ENCODE peak calls at places on chromosome 3, in eight cellular contexts. K is HCT116, Q is K562, F is endothelial cell of umbilical vein, J is GM23338, W is HepG2, S is GM12878, R is H1. Z is an unnamed sample.

GRCh38 chr3:71099997-71100719 is 483.4 kb downstream of the FOXP1 start:
- DNase-seq in F (no peak), S (no peak), Q (no peak), R (no peak), K (no peak), W (no peak), J (no peak), Z (no peak)

GRCh38 chr3:64533565-64534317 is 154.1 kb downstream of the ADAMTS9 start:
- DNase-seq in R (peak; percentile 90), F (peak; percentile 86), J (peak; percentile 96), K (peak; percentile 80), Q (peak; percentile 63), S (peak; percentile 7), W (peak; percentile 64), Z (peak; percentile 35)

GRCh38 chr3:172129868-172130751 is 90.7 kb downstream of the FNDC3B start:
- DNase-seq in F (peak; percentile 94), Q (peak; percentile 81), J (no peak), W (peak; percentile 95), K (peak; percentile 91), S (no peak), R (no peak), Z (no peak)

GRCh38 chr3:55189359-55189801 is 261.5 kb upstream of the LRTM1 start:
- DNase-seq in R (no peak), F (no peak), K (no peak), J (peak; percentile 48), Q (no peak), S (no peak), W (no peak), Z (no peak)

GRCh38 chr3:122497425-122497824 is 17.3 kb downstream of the KPNA1 start:
- DNase-seq in K (peak; percentile 45), J (no peak), F (no peak), S (peak; percentile 72), W (no peak), Q (no peak), R (no peak), Z (no peak)

GRCh38 chr3:111283165-111283564 is 211.5 kb downstream of the NECTIN3 start:
- DNase-seq in W (no peak), K (no peak), Q (no peak), F (no peak), J (no peak), S (no peak), R (no peak), Z (no peak)

GRCh38 chr3:15633159-15633558 is 31.6 kb downstream of the BTD start:
- DNase-seq in J (peak; percentile 37), K (no peak), F (no peak), Q (no peak), W (no peak), R (no peak), S (no peak), Z (no peak)

GRCh38 chr3:29348311-29348710 is 67.4 kb downstream of the RBMS3 start:
- DNase-seq in W (no peak), F (no peak), J (no peak), R (no peak), S (no peak), Q (no peak), K (no peak), Z (no peak)

GRCh38 chr3:4938583-4938982 is 40.7 kb upstream of the BHLHE40 start:
- DNase-seq in K (no peak), F (no peak), R (no peak), Q (no peak), W (no peak), J (no peak), S (no peak), Z (no peak)

GRCh38 chr3:46812237-46812791 is 50.9 kb downstream of the MYL3 start:
- DNase-seq in K (no peak), S (no peak), J (peak; percentile 88), W (no peak), Q (peak; percentile 97), F (peak; percentile 57), R (peak; percentile 92), Z (no peak)

GRCh38 chr3:181610083-181610972 is 101.4 kb upstream of the SOX2 start:
- DNase-seq in R (no peak), Q (no peak), J (peak; percentile 76), S (no peak), K (no peak), F (peak; percentile 60), W (no peak), Z (no peak)

GRCh38 chr3:19103510-19103909 is 44.8 kb upstream of the KCNH8 start:
- DNase-seq in Q (no peak), R (no peak), J (no peak), F (no peak), K (no peak), W (no peak), S (no peak), Z (no peak)
- H3K4me3 ChIP-seq in Q (no peak overlapping the region), R (no peak overlapping the region), J (peak overlapping the region; percentile 55), F (no peak overlapping the region), K (no peak overlapping the region), W (no peak overlapping the region), S (peak overlapping the region; percentile 1), Z (no peak overlapping the region)

DNA sequence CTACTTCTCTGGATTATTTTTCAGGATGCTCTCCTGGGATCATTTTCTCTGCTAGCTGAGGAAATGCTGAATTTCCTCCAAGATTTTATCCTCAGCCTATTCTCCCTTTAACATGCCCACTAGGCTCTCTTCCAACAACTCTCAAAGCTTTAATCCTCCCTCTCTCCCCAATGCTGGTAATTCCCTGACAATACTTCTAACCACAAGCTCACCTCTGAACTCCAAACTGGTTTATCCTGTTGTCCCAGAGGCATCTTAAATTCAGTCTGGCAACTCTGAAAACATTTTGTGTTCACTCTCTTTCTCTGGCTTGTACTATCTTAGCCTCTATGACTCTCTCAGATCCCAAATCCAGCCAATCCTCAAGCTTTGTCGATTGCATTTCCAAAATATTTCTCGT is 490.3 kb downstream of the MECOM start:
- DNase-seq in F (no peak), S (no peak), J (peak; percentile 18), Q (no peak), R (no peak), W (no peak), K (peak; percentile 22), Z (no peak)
- TF ChIP-seq EZH2 in F (no peak), S (no peak), J (no peak), Q (no peak), R (no peak), W (no peak), K (no peak), Z (no peak)

GRCh38 chr3:101217458-101217849 is 102.9 kb downstream of the IMPG2 start:
- DNase-seq in S (no peak), J (no peak), Q (no peak), K (no peak), R (no peak), W (no peak), F (no peak), Z (no peak)

GRCh38 chr3:101219842-101220560 is 100.4 kb downstream of the IMPG2 start:
- DNase-seq in F (no peak), W (no peak), R (no peak), K (no peak), S (no peak), J (no peak), Q (no peak), Z (no peak)

GRCh38 chr3:101212740-101213139 is 107.6 kb downstream of the IMPG2 start:
- DNase-seq in R (no peak), J (no peak), F (no peak), W (no peak), Q (no peak), S (no peak), K (no peak), Z (no peak)

DNA sequence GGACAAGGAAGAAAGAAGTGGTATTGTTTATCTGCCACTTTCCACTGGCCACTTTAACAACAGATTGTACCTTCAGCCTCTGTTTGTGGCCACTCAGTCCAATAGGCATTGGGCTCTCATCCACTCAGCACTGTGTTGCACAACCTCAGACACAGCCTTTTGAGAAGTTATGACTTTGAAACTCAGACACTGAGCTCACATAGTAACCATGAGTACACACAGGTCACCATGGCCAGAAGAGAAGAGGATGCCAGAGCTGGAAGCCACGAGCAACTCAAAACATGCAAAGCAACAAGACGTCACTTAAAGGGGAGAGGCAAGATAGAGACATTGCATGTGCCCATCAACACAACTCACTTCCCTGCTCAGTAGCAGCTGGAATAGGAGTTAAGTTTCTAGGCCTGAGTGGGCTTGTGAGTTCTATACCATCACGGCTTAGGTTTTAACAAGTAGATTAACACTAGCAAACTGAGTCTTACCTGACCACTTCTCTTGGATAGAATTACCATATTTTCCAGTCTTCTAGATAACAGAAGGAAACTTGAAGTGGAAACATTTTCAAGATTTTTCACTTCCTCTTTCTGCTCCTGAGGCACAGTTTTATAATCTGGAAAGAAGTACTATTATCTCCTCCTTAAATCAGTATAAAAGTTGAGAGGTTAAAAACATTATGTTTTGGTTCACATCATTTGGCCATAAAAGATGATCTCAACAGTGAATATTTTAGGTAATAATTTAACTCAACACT is 103.5 kb downstream of the IMPG2 start:
- DNase-seq in K (no peak), R (no peak), Q (no peak), J (no peak), W (no peak), F (no peak), S (no peak), Z (no peak)
- TF ChIP-seq POLR2AphosphoS5 in K (no peak), R (no peak), Q (no peak), J (no peak), W (no peak), F (no peak), S (no peak), Z (no peak)

DNA sequence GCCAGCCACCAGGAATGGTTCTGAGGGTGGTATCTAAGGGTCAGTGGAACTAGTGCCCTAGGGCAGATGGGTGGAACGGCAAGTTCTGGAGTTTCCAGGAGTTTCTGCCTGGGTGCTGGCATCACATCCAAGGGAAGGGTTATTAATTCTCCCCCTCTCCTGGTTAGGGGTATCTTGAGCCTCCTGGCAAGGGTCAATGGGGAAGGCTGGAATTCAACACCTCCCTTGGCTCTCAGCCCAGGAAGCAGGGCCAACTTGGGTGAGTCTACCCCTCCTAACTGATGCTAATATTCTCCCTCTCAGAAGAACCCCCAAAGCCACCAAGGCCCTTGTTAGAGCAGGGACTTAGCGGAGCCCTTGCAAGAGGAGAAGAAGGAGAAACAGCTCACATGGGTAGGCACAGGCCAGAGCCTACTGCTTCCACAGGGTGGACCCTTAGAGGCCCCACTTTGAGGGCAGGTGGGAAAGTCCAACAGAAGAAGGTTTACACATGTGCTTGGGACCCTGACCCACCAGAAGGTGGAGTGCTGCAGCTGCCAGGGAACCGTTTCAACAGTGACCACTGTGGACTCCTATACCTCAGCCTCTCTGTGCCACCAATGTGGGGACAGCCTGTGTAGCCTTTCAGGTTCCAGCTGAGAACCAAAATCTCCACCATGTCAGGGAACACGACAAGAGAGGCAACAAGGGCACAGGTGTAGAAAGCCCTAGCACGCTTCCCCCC is 3.3 kb downstream of the TMEM115 start:
- DNase-seq in F (no peak), W (no peak), R (peak; percentile 42), J (no peak), Q (no peak), S (no peak), K (no peak), Z (no peak)
- H3K4me3 ChIP-seq in F (peak overlapping the region; percentile 63), W (no peak overlapping the region), R (no peak overlapping the region), J (no peak overlapping the region), Q (peak overlapping the region; percentile 62), S (no peak overlapping the region), K (no peak overlapping the region), Z (no peak overlapping the region)

Z was measured in SK-N-MC.